ENCODE peak calls at places on chromosomes 7 and 10, in four cellular contexts. B is activated CD4-positive, CD25-positive, alpha-beta regulatory T cell; R is IMR-90; Z is RPMI7951. Q is an unnamed sample.

GRCh38 chr10:27995311-27995710 is 3.6 kb downstream of the ODAD2 start:
- DNase-seq in B (no peak), Z (no peak), R (no peak), Q (no peak)

GRCh38 chr7:55190511-55191160 is 171.8 kb downstream of the EGFR start:
- DNase-seq in Z (no peak), B (no peak), R (no peak), Q (no peak)

GRCh38 chr10:101831169-101831811 is 12.3 kb downstream of the KCNIP2 start:
- DNase-seq in R (no peak), Z (no peak), B (no peak), Q (no peak)

GRCh38 chr10:88754272-88754671 is 5.5 kb upstream of the LIPN start:
- DNase-seq in Z (peak), B (no peak), R (peak), Q (no peak)

GRCh38 chr10:53521081-53521480 is 748.5 kb upstream of the MBL2 start:
- DNase-seq in Z (no peak), B (no peak), R (no peak), Q (no peak)

GRCh38 chr10:62710182-62710581 is 94.3 kb upstream of the ADO start:
- DNase-seq in Z (no peak), R (no peak), B (no peak), Q (no peak)

GRCh38 chr7:155961241-155962190 is 149.3 kb upstream of the SHH start:
- DNase-seq in Z (peak), R (no peak), B (no peak), Q (no peak)

GRCh38 chr7:45657136-45657889 is 83.1 kb downstream of the ADCY1 start:
- DNase-seq in Z (no peak), B (no peak), R (no peak), Q (no peak)

GRCh38 chr7:36986429-36987362 is 262.4 kb upstream of the AOAH start:
- DNase-seq in R (peak), B (peak), Z (peak), Q (peak)

GRCh38 chr7:16759840-16760239 is 6.3 kb downstream of the TSPAN13 start:
- DNase-seq in Z (no peak), B (no peak), R (no peak), Q (no peak)

Q was measured in HT1080.